ENCODE peak calls at places on chromosome 19, in six cellular contexts. T, L, O, I, S and W are unnamed samples.

GRCh38 chr19:10636304-10636972 is 11.1 kb downstream of the SLC44A2 start:
- DNase-seq in T (no peak), L (no peak), O (no peak), I (no peak), S (no peak), W (no peak)

GRCh38 chr19:33465371-33465770 is 56.2 kb downstream of the PEPD start:
- DNase-seq in T (no peak), L (no peak), O (no peak), I (no peak), S (no peak), W (no peak)

GRCh38 chr19:16561382-16561781 is 10.8 kb downstream of the SLC35E1 start:
- DNase-seq in T (no peak), L (no peak), O (no peak), I (no peak), S (no peak), W (no peak)

GRCh38 chr19:38387550-38388309 is at the start of gene GGN:
- DNase-seq in T (peak; percentile 98), L (peak; percentile 90), O (peak; percentile 49), I (peak; percentile 98), S (no peak), W (peak; percentile 53)

GRCh38 chr19:51256053-51256682 is 5.3 kb downstream of the SIGLECL1 start:
- DNase-seq in T (no peak), L (no peak), O (no peak), I (no peak), S (no peak), W (no peak)

GRCh38 chr19:48152552-48152951 is 17.6 kb downstream of the LIG1 start:
- DNase-seq in T (peak; percentile 82), L (peak; percentile 70), O (peak; percentile 24), I (peak; percentile 98), S (no peak), W (peak; percentile 86)

GRCh38 chr19:8831832-8832131 is 322 bp downstream of the ZNF558 start:
- DNase-seq in T (no peak), L (no peak), O (no peak), I (no peak), S (no peak), W (peak; percentile 88)

GRCh38 chr19:30671622-30672051 is 299.5 kb downstream of the ZNF536 start:
- DNase-seq in T (no peak), L (no peak), O (no peak), I (no peak), S (no peak), W (no peak)

GRCh38 chr19:49011194-49011593 is 5.7 kb downstream of the LHB start:
- DNase-seq in T (no peak), L (no peak), O (no peak), I (no peak), S (no peak), W (no peak)

GRCh38 chr19:31578326-31578725 is 229.1 kb upstream of the TSHZ3 start:
- DNase-seq in T (no peak), L (no peak), O (no peak), I (no peak), S (no peak), W (no peak)

GRCh38 chr19:53772943-53773342 is 51.2 kb downstream of the NLRP12 start:
- DNase-seq in T (peak; percentile 79), L (peak; percentile 71), O (peak; percentile 67), I (peak; percentile 66), S (no peak), W (peak; percentile 66)

GRCh38 chr19:17339088-17339741 is 1.9 kb downstream of the GTPBP3 start:
- DNase-seq in T (no peak), L (peak; percentile 55), O (no peak), I (no peak), S (no peak), W (no peak)

GRCh38 chr19:8832132-8833021 is at the start of the genes MBD3L1 and ZNF558:
- DNase-seq in T (peak; percentile 96), L (peak; percentile 98), O (peak; percentile 80), I (peak; percentile 8), S (peak; percentile 40), W (peak; percentile 100)

GRCh38 chr19:16585808-16586476 is 13.7 kb upstream of the SLC35E1 start:
- DNase-seq in T (no peak), L (no peak), O (no peak), I (no peak), S (peak; percentile 98), W (peak; percentile 67)

GRCh38 chr19:342801-343421 is 1.7 kb downstream of the MIER2 start:
- DNase-seq in T (no peak), L (peak; percentile 69), O (no peak), I (peak; percentile 98), S (peak; percentile 15), W (peak; percentile 78)

GRCh38 chr19:16470541-16470910 is 1.2 kb downstream of the EPS15L1 start:
- DNase-seq in T (no peak), L (no peak), O (no peak), I (no peak), S (no peak), W (no peak)

DNA sequence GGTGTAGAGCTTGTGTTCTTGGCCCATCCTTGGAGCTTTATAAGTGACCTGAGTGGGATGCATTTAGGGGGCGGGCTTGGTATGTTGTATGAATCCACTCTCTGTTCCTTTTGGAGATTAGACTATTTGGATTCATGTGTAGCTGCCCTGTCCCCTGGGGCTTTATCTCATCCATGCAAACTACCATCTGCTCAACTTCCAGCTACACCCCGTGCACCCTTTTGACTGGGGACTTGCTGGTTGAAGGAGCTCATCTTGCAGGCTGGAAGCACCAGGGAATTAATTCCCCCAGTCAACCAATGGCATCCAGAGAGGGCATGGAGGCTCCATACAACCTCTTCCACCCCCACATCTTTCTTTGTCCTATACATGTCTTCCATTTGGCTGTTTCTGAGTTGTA is 6.1 kb downstream of the CLEC4M start:
- DNase-seq in T (no peak), L (no peak), O (no peak), I (no peak), S (no peak), W (no peak)
- TF ChIP-seq MYC in T (no peak), L (no peak), O (no peak), I (no peak), S (no peak), W (no peak)

GRCh38 chr19:6241680-6242079 is 38.1 kb downstream of the MLLT1 start:
- DNase-seq in T (no peak), L (no peak), O (peak; percentile 88), I (no peak), S (no peak), W (no peak)
- TF ChIP-seq MYC in T (no peak), L (no peak), O (peak; percentile 25), I (no peak), S (no peak), W (no peak)

GRCh38 chr19:7637374-7638256 is 705 bp downstream of the STXBP2 start:
- DNase-seq in T (no peak), L (peak; percentile 93), O (no peak), I (peak; percentile 22), S (no peak), W (peak; percentile 80)
- TF ChIP-seq MYC in T (no peak), L (peak; percentile 34), O (no peak), I (no peak), S (no peak), W (peak; percentile 60)

GRCh38 chr19:45585158-45585577 is 566 bp upstream of the OPA3 start:
- DNase-seq in T (no peak), L (no peak), O (no peak), I (no peak), S (no peak), W (no peak)

GRCh38 chr19:45589768-45590167 is 5.2 kb upstream of the OPA3 start:
- DNase-seq in T (no peak), L (no peak), O (no peak), I (no peak), S (no peak), W (no peak)

GRCh38 chr19:45591004-45591637 is 6.5 kb upstream of the OPA3 start:
- DNase-seq in T (peak; percentile 85), L (peak; percentile 88), O (peak; percentile 64), I (no peak), S (no peak), W (peak; percentile 66)

GRCh38 chr19:45590300-45591003 is 5.8 kb upstream of the OPA3 start:
- DNase-seq in T (no peak), L (no peak), O (no peak), I (no peak), S (no peak), W (no peak)

GRCh38 chr19:45587873-45588272 is 3.3 kb upstream of the OPA3 start:
- DNase-seq in T (peak; percentile 56), L (peak; percentile 46), O (peak; percentile 47), I (no peak), S (no peak), W (no peak)
- TF ChIP-seq MYC in T (no peak), L (no peak), O (no peak), I (no peak), S (no peak), W (no peak)

GRCh38 chr19:35033067-35034004 is 3.1 kb downstream of the SCN1B start:
- DNase-seq in T (no peak), L (no peak), O (no peak), I (no peak), S (no peak), W (no peak)
- TF ChIP-seq MYC in T (no peak), L (no peak), O (no peak), I (no peak), S (no peak), W (no peak)

DNA sequence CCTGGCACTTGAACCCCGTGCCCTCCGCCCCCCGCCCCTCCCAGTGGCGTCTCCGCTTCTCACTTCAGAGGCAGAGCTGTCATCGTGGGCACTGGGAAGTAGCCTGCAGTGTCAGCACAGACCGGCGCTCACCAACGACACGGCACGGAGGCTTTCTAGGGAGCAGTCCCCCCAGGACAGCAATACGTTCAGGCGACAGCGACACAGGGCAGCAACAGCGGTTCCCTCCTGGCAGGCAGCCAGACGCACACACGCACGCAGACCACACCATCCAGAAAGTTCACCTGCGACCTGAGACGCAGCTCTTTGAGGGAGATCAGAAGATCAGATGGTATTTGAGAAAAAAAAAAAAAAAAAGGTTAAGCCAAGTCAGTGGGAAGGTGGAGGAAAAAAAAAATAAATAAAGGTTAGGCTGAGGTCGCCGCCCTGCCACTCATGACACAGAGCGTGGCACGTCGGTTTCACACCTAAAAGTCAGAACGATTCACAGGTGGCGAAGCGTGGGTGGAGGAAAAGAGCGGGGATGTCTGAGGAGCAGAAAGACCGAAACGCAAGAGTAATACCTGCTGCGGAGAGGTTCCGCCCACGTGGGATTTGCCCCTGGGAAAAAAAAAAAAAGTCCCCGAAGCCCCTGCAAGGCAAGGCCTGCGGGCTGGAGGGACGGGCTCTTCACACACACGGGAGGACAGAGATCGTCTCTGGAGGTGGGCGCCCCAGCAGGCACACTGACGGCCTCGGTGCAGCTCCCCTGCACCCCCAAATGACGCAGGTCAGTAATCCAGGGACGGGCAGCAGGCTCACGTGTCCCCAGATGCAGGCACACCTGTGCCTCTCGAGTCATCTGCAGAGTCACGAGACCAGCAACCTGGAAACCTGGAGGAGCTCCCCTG is 94.5 kb downstream of the GNG7 start:
- DNase-seq in T (no peak), L (no peak), O (no peak), I (no peak), S (peak; percentile 94), W (no peak)
- TF ChIP-seq MYC in T (no peak), L (no peak), O (no peak), I (no peak), S (no peak), W (no peak)